ENCODE peak calls at places on chromosomes 1 and 21, in four cellular contexts. One of them, this sample, is unnamed.

GRCh38 chr1:167911413-167911812 is 2.5 kb downstream of the ADCY10 start:
- DNase-seq in H9: no peak
- DNase-seq in neuronal stem cell: no peak
- DNase-seq in IMR-90: no peak
- DNase-seq in this sample: no peak

GRCh38 chr1:66540434-66541032 is 6.6 kb downstream of the SGIP1 start:
- DNase-seq in neuronal stem cell: no peak
- DNase-seq in IMR-90: peak
- DNase-seq in H9: no peak
- DNase-seq in this sample: peak

GRCh38 chr1:41078616-41079015 is 57.1 kb upstream of the SLFNL1 start:
- DNase-seq in neuronal stem cell: no peak
- DNase-seq in IMR-90: no peak
- DNase-seq in H9: no peak
- DNase-seq in this sample: no peak

GRCh38 chr21:42097860-42098259 is 26.7 kb downstream of the UMODL1 start:
- DNase-seq in neuronal stem cell: no peak
- DNase-seq in IMR-90: peak
- DNase-seq in H9: no peak
- DNase-seq in this sample: peak

GRCh38 chr1:97869441-97869840 is 51.4 kb downstream of the DPYD start:
- DNase-seq in H9: no peak
- DNase-seq in neuronal stem cell: no peak
- DNase-seq in IMR-90: no peak
- DNase-seq in this sample: no peak

GRCh38 chr21:41016472-41016871 is 151.5 kb upstream of the BACE2 start:
- DNase-seq in IMR-90: no peak
- DNase-seq in neuronal stem cell: no peak
- DNase-seq in H9: no peak
- DNase-seq in this sample: no peak

GRCh38 chr21:42854246-42855010 is 24.9 kb downstream of the WDR4 start:
- DNase-seq in IMR-90: no peak
- DNase-seq in neuronal stem cell: no peak
- DNase-seq in H9: no peak
- DNase-seq in this sample: no peak

GRCh38 chr1:46037597-46037936 is 94.9 kb downstream of the PIK3R3 start:
- DNase-seq in IMR-90: no peak
- DNase-seq in H9: no peak
- DNase-seq in neuronal stem cell: no peak
- DNase-seq in this sample: no peak

GRCh38 chr1:79899914-79900313 is 893.4 kb upstream of the ADGRL4 start:
- DNase-seq in H9: no peak
- DNase-seq in IMR-90: peak
- DNase-seq in neuronal stem cell: no peak
- DNase-seq in this sample: peak

GRCh38 chr21:44352253-44352860 is 1.1 kb upstream of the TRPM2 start:
- DNase-seq in H9: no peak
- DNase-seq in neuronal stem cell: no peak
- DNase-seq in IMR-90: no peak
- DNase-seq in this sample: no peak

GRCh38 chr21:43640437-43640836 is 18.9 kb downstream of the HSF2BP start:
- DNase-seq in neuronal stem cell: no peak
- DNase-seq in IMR-90: no peak
- DNase-seq in H9: no peak
- DNase-seq in this sample: no peak

GRCh38 chr1:10057305-10057704 is 24.5 kb downstream of the UBE4B start:
- DNase-seq in H9: no peak
- DNase-seq in IMR-90: peak
- DNase-seq in neuronal stem cell: no peak
- DNase-seq in this sample: peak

GRCh38 chr21:38596264-38597042 is 98.2 kb upstream of the ERG start:
- DNase-seq in neuronal stem cell: no peak
- DNase-seq in H9: no peak
- DNase-seq in IMR-90: no peak
- DNase-seq in this sample: no peak

GRCh38 chr1:74324684-74325448 is 89.7 kb downstream of the TNNI3K start:
- DNase-seq in neuronal stem cell: no peak
- DNase-seq in H9: no peak
- DNase-seq in IMR-90: no peak
- DNase-seq in this sample: no peak

GRCh38 chr1:96634863-96635262 is 86.7 kb upstream of the PTBP2 start:
- DNase-seq in neuronal stem cell: no peak
- DNase-seq in IMR-90: peak
- DNase-seq in H9: no peak
- DNase-seq in this sample: peak

GRCh38 chr21:37207441-37208009 is 59.6 kb downstream of the VPS26C start:
- DNase-seq in neuronal stem cell: no peak
- DNase-seq in H9: no peak
- DNase-seq in IMR-90: no peak
- DNase-seq in this sample: no peak

GRCh38 chr1:30744060-30744756 is 13.4 kb downstream of the LAPTM5 start:
- DNase-seq in neuronal stem cell: no peak
- DNase-seq in H9: no peak
- DNase-seq in IMR-90: peak
- DNase-seq in this sample: peak

GRCh38 chr1:33460947-33461629 is 11.4 kb upstream of the ZSCAN20 start:
- DNase-seq in H9: no peak
- DNase-seq in neuronal stem cell: no peak
- DNase-seq in IMR-90: no peak
- DNase-seq in this sample: no peak

GRCh38 chr1:85628791-85629531 is 48.4 kb downstream of the CCN1 start:
- DNase-seq in neuronal stem cell: no peak
- DNase-seq in IMR-90: peak
- DNase-seq in H9: peak
- DNase-seq in this sample: peak

GRCh38 chr1:231519166-231519565 is 9.3 kb upstream of the TSNAX start:
- DNase-seq in neuronal stem cell: no peak
- DNase-seq in IMR-90: peak
- DNase-seq in H9: no peak
- DNase-seq in this sample: no peak

GRCh38 chr1:151763990-151764389 is 694 bp upstream of the MRPL9 start:
- DNase-seq in IMR-90: no peak
- DNase-seq in neuronal stem cell: no peak
- DNase-seq in H9: no peak
- DNase-seq in this sample: no peak

GRCh38 chr1:147389532-147390184 is 147.2 kb downstream of the CHD1L start:
- DNase-seq in neuronal stem cell: peak
- DNase-seq in IMR-90: peak
- DNase-seq in H9: peak
- DNase-seq in this sample: peak

GRCh38 chr1:33152685-33153432 is 29.0 kb downstream of the TRIM62 start:
- DNase-seq in neuronal stem cell: no peak
- DNase-seq in H9: peak
- DNase-seq in IMR-90: no peak
- DNase-seq in this sample: peak

GRCh38 chr1:167230437-167230836 is 9.8 kb downstream of the POU2F1 start:
- DNase-seq in H9: no peak
- DNase-seq in neuronal stem cell: no peak
- DNase-seq in IMR-90: no peak
- DNase-seq in this sample: no peak

GRCh38 chr1:206713070-206713469 is 28.4 kb downstream of the MAPKAPK2 start:
- DNase-seq in neuronal stem cell: no peak
- DNase-seq in IMR-90: no peak
- DNase-seq in H9: no peak
- DNase-seq in this sample: peak

GRCh38 chr1:197677313-197677712 is 98.0 kb downstream of the DENND1B start:
- DNase-seq in H9: no peak
- DNase-seq in neuronal stem cell: no peak
- DNase-seq in IMR-90: no peak
- DNase-seq in this sample: no peak

GRCh38 chr1:225694151-225694603 is 41.3 kb upstream of the ENAH start:
- DNase-seq in H9: no peak
- DNase-seq in IMR-90: peak
- DNase-seq in neuronal stem cell: no peak
- DNase-seq in this sample: peak

GRCh38 chr1:59514061-59514909 is 217.4 kb downstream of the FGGY start:
- DNase-seq in H9: no peak
- DNase-seq in IMR-90: no peak
- DNase-seq in neuronal stem cell: no peak
- DNase-seq in this sample: no peak

GRCh38 chr1:62286778-62287224 is 32.4 kb downstream of the KANK4 start:
- DNase-seq in neuronal stem cell: no peak
- DNase-seq in H9: peak
- DNase-seq in IMR-90: no peak
- DNase-seq in this sample: no peak
- H3K18ac ChIP-seq in neuronal stem cell: peak
- H3K18ac ChIP-seq in H9: no peak
- H3K18ac ChIP-seq in IMR-90: no peak
- H3K18ac ChIP-seq in this sample: no peak

DNA sequence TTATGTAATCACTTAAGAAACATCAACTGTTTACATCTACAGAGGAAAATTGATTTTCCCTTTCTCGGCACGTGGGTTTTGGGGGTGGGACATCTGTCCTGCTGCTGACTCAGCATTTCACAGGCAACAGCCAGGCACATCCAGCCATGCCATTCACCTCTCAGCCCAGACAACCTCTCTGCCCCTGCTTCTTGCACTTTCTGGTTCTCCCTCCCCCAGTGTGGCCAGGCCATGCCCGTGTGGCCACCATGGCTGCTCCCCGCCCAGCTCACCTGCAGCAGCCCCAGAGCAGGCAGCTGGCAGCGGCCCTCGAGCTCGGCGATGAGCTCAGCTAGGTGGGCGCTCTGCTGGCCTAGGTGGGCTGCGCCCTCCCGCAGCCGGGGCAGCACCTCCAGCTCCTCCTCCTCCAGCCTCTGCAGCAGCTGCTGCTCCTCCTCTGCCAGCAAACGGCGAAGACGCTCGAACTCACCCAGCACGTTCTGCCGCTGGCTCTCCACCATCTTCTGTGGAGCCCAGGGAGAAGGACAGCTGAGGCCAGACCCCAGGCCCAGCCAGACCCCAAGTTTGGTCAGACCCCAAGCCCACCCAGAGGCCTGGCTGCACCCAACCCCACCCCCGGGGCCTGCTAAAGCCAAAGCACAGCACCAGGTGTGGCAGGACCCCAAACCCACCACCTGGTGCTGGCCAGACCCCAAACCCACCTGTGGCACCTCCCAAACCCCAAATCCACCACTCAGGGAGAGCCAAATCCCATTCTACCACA is 5.8 kb downstream of the TRIM11 start:
- DNase-seq in neuronal stem cell: no peak
- DNase-seq in IMR-90: no peak
- DNase-seq in H9: peak
- DNase-seq in this sample: no peak
- H3K18ac ChIP-seq in neuronal stem cell: no peak
- H3K18ac ChIP-seq in IMR-90: no peak
- H3K18ac ChIP-seq in H9: no peak
- H3K18ac ChIP-seq in this sample: no peak

DNA sequence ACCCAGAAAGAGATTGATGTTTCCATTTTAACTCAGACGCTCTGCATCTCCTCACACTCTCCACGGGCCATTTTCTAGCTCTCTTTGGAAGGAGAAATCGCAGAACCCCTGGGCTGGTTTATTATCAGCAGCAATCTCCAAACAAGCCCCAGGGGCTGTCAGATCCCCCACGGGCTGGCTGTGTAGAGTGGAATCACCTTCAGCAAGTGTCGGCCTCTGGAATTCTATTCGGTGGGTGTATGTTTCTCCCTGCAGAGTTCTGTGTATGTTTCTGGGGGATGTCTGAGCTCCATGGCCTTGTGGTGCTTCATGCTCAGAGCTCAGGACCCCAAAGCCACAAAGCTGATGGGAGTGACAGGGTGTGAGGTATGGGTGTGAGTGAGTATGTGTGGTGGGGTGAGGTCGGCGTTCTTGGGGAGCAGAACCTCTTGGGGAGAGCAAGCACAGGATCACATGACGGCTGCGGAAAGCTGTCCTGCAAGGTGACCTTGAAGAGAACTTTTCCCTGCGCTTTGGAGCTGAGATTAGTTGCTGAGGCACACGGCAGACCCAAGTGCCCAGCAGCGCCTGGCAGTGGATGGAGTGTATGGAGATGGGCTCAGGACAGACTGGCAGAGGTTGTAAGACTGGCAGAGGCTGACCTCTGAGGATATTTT is 489 bp downstream of the ACOT11 start:
- DNase-seq in neuronal stem cell: no peak
- DNase-seq in H9: no peak
- DNase-seq in IMR-90: no peak
- DNase-seq in this sample: no peak
- H3K18ac ChIP-seq in neuronal stem cell: no peak
- H3K18ac ChIP-seq in H9: no peak
- H3K18ac ChIP-seq in IMR-90: no peak
- H3K18ac ChIP-seq in this sample: no peak

GRCh38 chr1:22133247-22133927 is 9.5 kb downstream of the WNT4 start:
- DNase-seq in H9: peak
- DNase-seq in IMR-90: no peak
- DNase-seq in neuronal stem cell: no peak
- DNase-seq in this sample: no peak
- H3K18ac ChIP-seq in H9: no peak
- H3K18ac ChIP-seq in IMR-90: no peak
- H3K18ac ChIP-seq in neuronal stem cell: peak
- H3K18ac ChIP-seq in this sample: no peak

GRCh38 chr1:15523922-15524282 is at the start of gene CASP9:
- DNase-seq in IMR-90: peak
- DNase-seq in neuronal stem cell: no peak
- DNase-seq in H9: no peak
- DNase-seq in this sample: no peak

GRCh38 chr1:15525043-15525958 is 1.3 kb upstream of the CASP9 start:
- DNase-seq in neuronal stem cell: peak
- DNase-seq in H9: no peak
- DNase-seq in IMR-90: no peak
- DNase-seq in this sample: no peak

GRCh38 chr1:15526021-15526489 is 593 bp upstream of the DNAJC16 start:
- DNase-seq in H9: no peak
- DNase-seq in IMR-90: no peak
- DNase-seq in neuronal stem cell: no peak
- DNase-seq in this sample: no peak

GRCh38 chr1:15523104-15523921 is 702 bp downstream of the CASP9 start:
- DNase-seq in H9: no peak
- DNase-seq in neuronal stem cell: no peak
- DNase-seq in IMR-90: no peak
- DNase-seq in this sample: no peak

GRCh38 chr1:15524283-15525042 is 448 bp upstream of the CASP9 start:
- DNase-seq in H9: peak
- DNase-seq in neuronal stem cell: peak
- DNase-seq in IMR-90: peak
- DNase-seq in this sample: peak
- H3K18ac ChIP-seq in H9: peak
- H3K18ac ChIP-seq in neuronal stem cell: peak
- H3K18ac ChIP-seq in IMR-90: peak
- H3K18ac ChIP-seq in this sample: peak

GRCh38 chr1:185653615-185654014 is 80.6 kb upstream of the HMCN1 start:
- DNase-seq in IMR-90: no peak
- DNase-seq in H9: no peak
- DNase-seq in neuronal stem cell: no peak
- DNase-seq in this sample: no peak
- H3K18ac ChIP-seq in IMR-90: no peak
- H3K18ac ChIP-seq in H9: no peak
- H3K18ac ChIP-seq in neuronal stem cell: no peak
- H3K18ac ChIP-seq in this sample: no peak

This sample was measured in mesenchymal stem cell.